ENCODE peak calls at places on chromosomes 4 and X, in nine cellular contexts. E is thoracic aorta; L is fibroblast of mammary gland; W is tibial nerve; M is cardiac fibroblast; J is BJ; K is CD4-positive, alpha-beta memory T cell; R is Karpas-422; I is heart left ventricle. B is an unnamed sample.

GRCh38 chr4:20253799-20254409 is 2.2 kb downstream of the SLIT2 start:
- DNase-seq in E (no peak), L (no peak), W (no peak), M (peak; percentile 52), J (no peak), K (no peak), R (no peak), I (peak; percentile 64), B (peak; percentile 15)

GRCh38 chrX:12878536-12878935 is 11.7 kb downstream of the TLR7 start:
- DNase-seq in E (no peak), L (no peak), W (no peak), M (no peak), J (no peak), K (no peak), R (no peak), I (no peak), B (peak; percentile 27)

GRCh38 chr4:149065753-149066152 is 623.5 kb upstream of the NR3C2 start:
- DNase-seq in E (no peak), L (no peak), W (no peak), M (peak; percentile 4), J (no peak), K (no peak), R (no peak), I (no peak), B (no peak)

GRCh38 chr4:59126996-59127395 is 2016.8 kb upstream of the IGFBP7 start:
- DNase-seq in E (no peak), L (no peak), W (no peak), M (no peak), J (no peak), K (no peak), R (no peak), I (no peak), B (no peak)

GRCh38 chr4:118683513-118683912 is 1.7 kb upstream of the METTL14 start:
- DNase-seq in E (no peak), L (peak; percentile 15), W (no peak), M (peak; percentile 11), J (no peak), K (no peak), R (peak; percentile 61), I (no peak), B (peak; percentile 33)

GRCh38 chrX:38985375-38985774 is 184.1 kb downstream of the MID1IP1 start:
- DNase-seq in E (no peak), L (peak; percentile 36), W (no peak), M (peak; percentile 43), J (no peak), K (no peak), R (peak; percentile 73), I (no peak), B (peak; percentile 28)

GRCh38 chr4:175091649-175092048 is 173.5 kb downstream of the ADAM29 start:
- DNase-seq in E (no peak), L (no peak), W (no peak), M (no peak), J (no peak), K (no peak), R (no peak), I (no peak), B (peak; percentile 4)

GRCh38 chr4:148081745-148082144 is 349.9 kb downstream of the ARHGAP10 start:
- DNase-seq in E (no peak), L (no peak), W (no peak), M (no peak), J (no peak), K (no peak), R (no peak), I (no peak), B (no peak)

GRCh38 chr4:3657917-3658913 is 108.0 kb upstream of the ADRA2C start:
- DNase-seq in E (peak; percentile 80), L (peak; percentile 72), W (no peak), M (peak; percentile 89), J (peak; percentile 69), K (no peak), R (no peak), I (no peak), B (no peak)

GRCh38 chr4:135515295-135515694 is 1313.7 kb upstream of the PABPC4L start:
- DNase-seq in E (no peak), L (no peak), W (no peak), M (peak; percentile 1), J (no peak), K (no peak), R (no peak), I (no peak), B (no peak)

GRCh38 chr4:112550728-112551127 is 34.7 kb upstream of the NEUROG2 start:
- DNase-seq in E (no peak), L (peak; percentile 75), W (no peak), M (peak; percentile 65), J (peak; percentile 19), K (no peak), R (no peak), I (no peak), B (peak; percentile 72)
- H3K4me3 ChIP-seq in E (no peak overlapping the region), L (no peak overlapping the region), W (no peak overlapping the region), M (no peak overlapping the region), J (no peak overlapping the region), K (no peak overlapping the region), R (no peak overlapping the region), I (no peak overlapping the region), B (no peak overlapping the region)

GRCh38 chr4:6283282-6283681 is 13.6 kb downstream of the WFS1 start:
- DNase-seq in E (no peak), L (no peak), W (no peak), M (no peak), J (no peak), K (no peak), R (no peak), I (peak; percentile 11), B (no peak)

GRCh38 chr4:6280365-6280996 is 10.8 kb downstream of the WFS1 start:
- DNase-seq in E (no peak), L (no peak), W (no peak), M (no peak), J (no peak), K (no peak), R (no peak), I (peak; percentile 47), B (peak; percentile 81)

GRCh38 chr4:6281436-6282144 is 11.9 kb downstream of the WFS1 start:
- DNase-seq in E (no peak), L (no peak), W (no peak), M (no peak), J (no peak), K (no peak), R (no peak), I (peak; percentile 69), B (no peak)

GRCh38 chr4:6279582-6280289 is 10.1 kb downstream of the WFS1 start:
- DNase-seq in E (no peak), L (no peak), W (no peak), M (no peak), J (no peak), K (no peak), R (no peak), I (no peak), B (no peak)

DNA sequence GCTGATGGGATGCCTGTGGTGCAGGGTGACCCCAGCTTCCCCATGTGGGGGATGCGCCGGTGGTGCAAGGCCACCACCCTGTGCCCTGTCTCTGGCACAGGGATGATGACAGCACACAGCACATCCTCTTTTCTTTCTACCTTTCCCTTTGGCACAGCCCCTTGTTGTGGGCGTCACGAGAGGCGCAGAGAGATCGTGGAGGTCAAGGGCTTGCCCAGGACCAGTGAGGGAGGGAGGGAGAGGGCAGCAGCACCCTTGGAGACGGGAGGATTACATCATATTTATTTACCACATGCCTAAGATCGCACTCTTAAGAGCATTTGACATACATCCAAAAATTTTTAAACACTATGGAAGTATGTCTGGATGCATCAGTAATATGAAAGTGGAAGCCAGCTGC is 12.6 kb downstream of the WFS1 start:
- DNase-seq in E (no peak), L (peak; percentile 18), W (no peak), M (peak; percentile 14), J (no peak), K (no peak), R (no peak), I (peak; percentile 49), B (no peak)
- H3K4me3 ChIP-seq in E (peak overlapping the region; percentile 24), L (no peak overlapping the region), W (no peak overlapping the region), M (no peak overlapping the region), J (no peak overlapping the region), K (no peak overlapping the region), R (no peak overlapping the region), I (no peak overlapping the region), B (no peak overlapping the region)

GRCh38 chrX:96761566-96761965 is 76.9 kb downstream of the DIAPH2 start:
- DNase-seq in E (no peak), L (no peak), W (no peak), M (no peak), J (no peak), K (no peak), R (no peak), I (no peak), B (no peak)

GRCh38 chrX:96753230-96753629 is 68.6 kb downstream of the DIAPH2 start:
- DNase-seq in E (no peak), L (no peak), W (no peak), M (no peak), J (no peak), K (no peak), R (no peak), I (no peak), B (no peak)

GRCh38 chrX:96752776-96753175 is 68.1 kb downstream of the DIAPH2 start:
- DNase-seq in E (no peak), L (no peak), W (no peak), M (no peak), J (no peak), K (no peak), R (no peak), I (no peak), B (peak; percentile 30)

GRCh38 chrX:96756491-96756890 is 71.8 kb downstream of the DIAPH2 start:
- DNase-seq in E (no peak), L (peak; percentile 18), W (no peak), M (no peak), J (no peak), K (no peak), R (no peak), I (no peak), B (no peak)
- H3K4me3 ChIP-seq in E (no peak overlapping the region), L (no peak overlapping the region), W (no peak overlapping the region), M (no peak overlapping the region), J (no peak overlapping the region), K (no peak overlapping the region), R (no peak overlapping the region), I (no peak overlapping the region), B (no peak overlapping the region)

GRCh38 chrX:139120760-139121159 is 409.2 kb upstream of the FGF13 start:
- DNase-seq in E (no peak), L (peak; percentile 6), W (no peak), M (no peak), J (no peak), K (no peak), R (no peak), I (no peak), B (peak; percentile 74)

GRCh38 chrX:139125916-139126315 is 404.6 kb upstream of the F9 start:
- DNase-seq in E (no peak), L (no peak), W (no peak), M (no peak), J (no peak), K (no peak), R (no peak), I (no peak), B (no peak)

GRCh38 chrX:139121616-139122286 is 408.8 kb upstream of the F9 start:
- DNase-seq in E (no peak), L (no peak), W (no peak), M (no peak), J (no peak), K (no peak), R (no peak), I (no peak), B (no peak)

DNA sequence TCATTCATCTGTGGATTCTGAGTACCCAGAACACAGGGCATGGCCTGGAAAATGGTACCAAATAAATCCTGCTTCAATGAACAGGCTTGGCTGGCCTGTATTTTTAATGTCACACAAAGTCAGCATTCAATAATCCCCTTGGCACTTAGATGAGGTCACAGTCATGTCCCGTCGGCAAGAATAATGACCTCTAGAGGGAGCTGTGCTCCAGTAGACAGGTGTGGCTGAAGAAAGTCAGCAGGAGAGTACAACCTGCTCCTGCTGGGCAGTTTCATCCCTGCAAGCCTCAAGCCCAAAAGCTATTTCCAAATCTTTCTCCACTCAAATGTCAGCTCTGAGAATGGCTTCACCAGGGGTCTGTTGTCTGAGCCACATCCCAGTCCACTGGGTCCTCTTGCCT is 404.0 kb upstream of the F9 start:
- DNase-seq in E (no peak), L (peak; percentile 8), W (no peak), M (no peak), J (no peak), K (no peak), R (peak; percentile 81), I (no peak), B (peak; percentile 63)
- H3K4me3 ChIP-seq in E (no peak overlapping the region), L (no peak overlapping the region), W (no peak overlapping the region), M (no peak overlapping the region), J (no peak overlapping the region), K (no peak overlapping the region), R (no peak overlapping the region), I (no peak overlapping the region), B (no peak overlapping the region)